ENCODE peak calls at places on chromosomes 1 and 21, in six cellular contexts. X is effector memory CD8-positive, alpha-beta T cell; N is stimulated activated CD4-positive, alpha-beta T cell treated with anti-CD3 and anti-CD28 coated beads, Interleukin-4, amount 100 ng/mL, for 4 hours; R is effector CD4-positive, alpha-beta T cell; L is GM10248; D is HuH-7. O is an unnamed sample.

GRCh38 chr1:32454726-32455125 is 10.1 kb upstream of the ZBTB8B start:
- DNase-seq in X (no peak), N (no peak), R (no peak), L (no peak), D (no peak), O (no peak)

GRCh38 chr1:89454845-89455521 is 69.6 kb upstream of the LRRC8B start:
- DNase-seq in X (peak), N (peak), R (peak), L (peak), D (peak), O (peak)

GRCh38 chr1:114589122-114589521 is 7.7 kb upstream of the BCAS2 start:
- DNase-seq in X (no peak), N (no peak), R (no peak), L (no peak), D (no peak), O (no peak)

GRCh38 chr1:1050577-1051052 is 23.5 kb downstream of the RNF223 start:
- DNase-seq in X (no peak), N (no peak), R (no peak), L (peak), D (no peak), O (no peak)

GRCh38 chr1:19113362-19114092 is 96.5 kb downstream of the UBR4 start:
- DNase-seq in X (no peak), N (peak), R (no peak), L (peak), D (peak), O (peak)

GRCh38 chr1:45673956-45674355 is 12.4 kb downstream of the GPBP1L1 start:
- DNase-seq in X (no peak), N (no peak), R (no peak), L (no peak), D (no peak), O (no peak)

GRCh38 chr1:107858323-107858722 is 106.7 kb downstream of the VAV3 start:
- DNase-seq in X (no peak), N (no peak), R (no peak), L (no peak), D (no peak), O (no peak)

GRCh38 chr21:34797926-34798595 is 129.3 kb downstream of the CLIC6 start:
- DNase-seq in X (no peak), N (no peak), R (no peak), L (no peak), D (no peak), O (no peak)

GRCh38 chr1:224637510-224637909 is 21.4 kb downstream of the CNIH3 start:
- DNase-seq in X (no peak), N (no peak), R (no peak), L (no peak), D (no peak), O (no peak)

GRCh38 chr1:177185209-177185608 is 14.5 kb downstream of the BRINP2 start:
- DNase-seq in X (no peak), N (no peak), R (no peak), L (no peak), D (no peak), O (no peak)

GRCh38 chr1:64898107-64898861 is 68.1 kb downstream of the JAK1 start:
- DNase-seq in X (no peak), N (no peak), R (peak), L (peak), D (peak), O (peak)

GRCh38 chr1:223652436-223652901 is 13.0 kb downstream of the CAPN8 start:
- DNase-seq in X (no peak), N (no peak), R (no peak), L (no peak), D (no peak), O (no peak)

GRCh38 chr21:45405819-45406762 is 1.1 kb downstream of the COL18A1 start:
- DNase-seq in X (no peak), N (peak), R (no peak), L (no peak), D (no peak), O (peak)

GRCh38 chr1:159881930-159882839 is 17.8 kb downstream of the CFAP45 start:
- DNase-seq in X (peak), N (peak), R (peak), L (no peak), D (no peak), O (no peak)

GRCh38 chr1:23727362-23727811 is 15.9 kb upstream of the ELOA start:
- DNase-seq in X (no peak), N (no peak), R (no peak), L (peak), D (peak), O (no peak)

GRCh38 chr1:36238433-36238832 is 14.2 kb downstream of the THRAP3 start:
- DNase-seq in X (no peak), N (no peak), R (no peak), L (no peak), D (no peak), O (no peak)

GRCh38 chr1:235470741-235471439 is 33.4 kb downstream of the B3GALNT2 start:
- DNase-seq in X (no peak), N (no peak), R (no peak), L (no peak), D (no peak), O (no peak)

GRCh38 chr1:93148001-93148400 is 32.2 kb downstream of the TMED5 start:
- DNase-seq in X (no peak), N (no peak), R (no peak), L (no peak), D (no peak), O (no peak)

O was measured in D341Med.